ENCODE peak calls at places on chromosomes 12 and 14, in seven cellular contexts. U, E, I, Z, F, R and Q are unnamed samples.

GRCh38 chr14:87712386-87713113 is 280.4 kb downstream of the GALC start:
- DNase-seq in U (no peak), I (no peak), E (no peak), F (no peak), R (no peak), Z (no peak), Q (no peak)

GRCh38 chr14:73524493-73524892 is 12.4 kb upstream of the ACOT1 start:
- DNase-seq in F (no peak), R (peak; percentile 1), I (no peak), U (no peak), Z (no peak), E (no peak), Q (no peak)

GRCh38 chr12:52229836-52230343 is 3.2 kb upstream of the KRT7 start:
- DNase-seq in F (no peak), Z (no peak), E (no peak), U (peak; percentile 8), I (no peak), R (no peak), Q (no peak)

GRCh38 chr14:58465425-58465824 is 37.9 kb downstream of the KIAA0586 start:
- DNase-seq in R (no peak), Z (no peak), I (peak; percentile 32), U (no peak), E (no peak), F (no peak), Q (peak; percentile 58)

GRCh38 chr12:1587927-1588573 is 6.3 kb downstream of the FBXL14 start:
- DNase-seq in I (no peak), E (no peak), R (no peak), U (no peak), F (no peak), Z (no peak), Q (no peak)

GRCh38 chr12:31456562-31456961 is 130.6 kb upstream of the SINHCAF start:
- DNase-seq in F (no peak), I (no peak), E (no peak), U (no peak), R (no peak), Z (no peak), Q (no peak)

GRCh38 chr12:51388066-51388799 is 3.0 kb downstream of the GALNT6 start:
- DNase-seq in U (peak; percentile 83), I (no peak), Z (no peak), E (no peak), F (no peak), R (peak; percentile 60), Q (peak; percentile 78)

GRCh38 chr14:89201645-89202044 is 215.4 kb downstream of the FOXN3 start:
- DNase-seq in E (no peak), F (peak; percentile 20), I (no peak), R (no peak), Z (no peak), U (no peak), Q (no peak)

GRCh38 chr14:73503648-73504047 is 12.9 kb downstream of the RIOX1 start:
- DNase-seq in F (peak; percentile 27), U (no peak), R (no peak), I (no peak), Z (no peak), E (no peak), Q (no peak)

GRCh38 chr14:34299360-34299759 is 162.7 kb downstream of the SPTSSA start:
- DNase-seq in E (no peak), Z (no peak), R (no peak), I (no peak), U (no peak), F (no peak), Q (no peak)

GRCh38 chr12:95607642-95608041 is 56.4 kb upstream of the USP44 start:
- DNase-seq in E (no peak), F (no peak), Z (no peak), I (peak; percentile 18), R (no peak), U (no peak), Q (no peak)

GRCh38 chr12:110704750-110705149 is 15.8 kb upstream of the HVCN1 start:
- DNase-seq in E (peak; percentile 60), U (no peak), F (no peak), R (no peak), Z (no peak), I (peak; percentile 68), Q (peak; percentile 70)

GRCh38 chr12:14665354-14666348 is 30.7 kb downstream of the GUCY2C start:
- DNase-seq in F (no peak), U (no peak), Z (peak; percentile 51), I (no peak), E (peak; percentile 7), R (no peak), Q (no peak)

GRCh38 chr14:65456247-65456646 is 43.7 kb downstream of the FUT8 start:
- DNase-seq in U (no peak), F (no peak), I (no peak), R (no peak), Z (no peak), E (no peak), Q (no peak)

GRCh38 chr12:99911967-99912366 is 72.8 kb downstream of the ANKS1B start:
- DNase-seq in I (no peak), R (no peak), E (no peak), F (peak; percentile 36), Z (no peak), U (no peak), Q (peak; percentile 47)

GRCh38 chr12:96121271-96121711 is 72.9 kb upstream of the ELK3 start:
- DNase-seq in F (peak; percentile 17), E (no peak), R (no peak), I (no peak), U (no peak), Z (no peak), Q (no peak)

GRCh38 chr12:54658306-54659264 is 10.4 kb upstream of the DCD start:
- DNase-seq in I (peak; percentile 30), F (no peak), E (peak; percentile 60), U (peak; percentile 38), R (peak; percentile 63), Z (peak; percentile 87), Q (no peak)

GRCh38 chr12:33617218-33617617 is 177.6 kb upstream of the SYT10 start:
- DNase-seq in U (no peak), I (no peak), Z (no peak), R (no peak), F (no peak), E (no peak), Q (no peak)

GRCh38 chr12:57370696-57371095 is 60.1 kb downstream of the R3HDM2 start:
- DNase-seq in R (no peak), Z (no peak), I (no peak), U (no peak), E (no peak), F (no peak), Q (no peak)

GRCh38 chr12:101010881-101011280 is 199.2 kb downstream of the SLC5A8 start:
- DNase-seq in R (no peak), E (no peak), F (no peak), U (no peak), Z (no peak), I (no peak), Q (no peak)

GRCh38 chr12:54195736-54196347 is 7.1 kb upstream of the SMUG1 start:
- DNase-seq in R (peak; percentile 51), Z (no peak), E (no peak), F (no peak), U (peak; percentile 54), I (no peak), Q (no peak)

GRCh38 chr12:6295187-6295811 is 15.2 kb upstream of the PLEKHG6 start:
- DNase-seq in U (peak; percentile 44), F (no peak), I (peak; percentile 98), E (peak; percentile 69), Z (no peak), R (peak; percentile 48), Q (no peak)

GRCh38 chr14:85178869-85179268 is 351.1 kb upstream of the FLRT2 start:
- DNase-seq in E (no peak), Z (no peak), U (no peak), I (no peak), F (no peak), R (no peak), Q (no peak)
- TF ChIP-seq JUND in E (no peak), Z (no peak), U (no peak), I (no peak), F (no peak), R (no peak), Q (no peak)

DNA sequence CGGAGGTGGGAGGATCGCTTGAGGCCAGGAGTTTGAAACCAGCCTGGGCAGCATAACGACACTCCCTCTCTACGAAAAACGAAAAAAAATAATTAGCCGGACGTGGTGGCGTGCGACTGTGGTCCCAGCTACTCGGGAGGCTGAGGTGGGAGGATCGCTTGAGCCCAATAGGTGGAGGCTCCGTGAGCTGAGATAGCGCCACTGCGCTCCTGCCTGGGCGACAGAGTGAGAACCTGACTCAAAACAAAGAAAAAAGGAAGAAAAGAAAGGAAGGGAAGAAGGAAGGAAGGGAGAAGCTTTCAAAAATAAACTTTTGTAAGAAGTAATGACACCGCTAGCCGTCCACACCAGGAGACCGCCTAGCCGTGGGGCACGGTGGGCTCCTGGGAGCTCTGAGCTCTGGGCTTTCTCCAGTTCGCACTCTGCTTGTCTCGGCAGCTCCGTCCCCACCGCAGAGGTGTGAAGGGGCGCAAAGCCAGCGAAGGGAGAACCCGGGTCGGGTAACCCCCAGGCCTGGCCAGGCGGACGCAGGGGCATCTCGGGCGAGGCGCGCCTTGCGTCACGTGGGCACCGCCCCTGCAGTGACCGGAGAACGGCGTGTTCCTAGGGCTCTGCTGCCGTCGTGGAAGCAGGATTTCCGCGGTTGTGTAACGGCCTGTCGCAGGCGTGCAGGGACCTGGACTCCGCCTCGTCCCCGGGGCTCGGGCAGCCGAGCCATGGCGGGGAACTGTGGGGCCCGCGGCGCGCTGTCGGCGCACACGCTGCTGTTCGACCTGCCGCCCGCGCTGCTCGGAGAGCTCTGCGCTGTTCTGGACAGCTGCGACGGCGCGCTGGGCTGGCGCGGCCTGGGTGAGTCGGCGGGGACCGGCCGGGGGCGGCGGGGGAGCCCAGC is at the start of gene IRAK3:
- DNase-seq in E (no peak), F (no peak), I (no peak), U (peak; percentile 69), R (no peak), Z (peak; percentile 79), Q (no peak)
- TF ChIP-seq JUND in E (no peak), F (no peak), I (no peak), U (no peak), R (no peak), Z (no peak), Q (no peak)

DNA sequence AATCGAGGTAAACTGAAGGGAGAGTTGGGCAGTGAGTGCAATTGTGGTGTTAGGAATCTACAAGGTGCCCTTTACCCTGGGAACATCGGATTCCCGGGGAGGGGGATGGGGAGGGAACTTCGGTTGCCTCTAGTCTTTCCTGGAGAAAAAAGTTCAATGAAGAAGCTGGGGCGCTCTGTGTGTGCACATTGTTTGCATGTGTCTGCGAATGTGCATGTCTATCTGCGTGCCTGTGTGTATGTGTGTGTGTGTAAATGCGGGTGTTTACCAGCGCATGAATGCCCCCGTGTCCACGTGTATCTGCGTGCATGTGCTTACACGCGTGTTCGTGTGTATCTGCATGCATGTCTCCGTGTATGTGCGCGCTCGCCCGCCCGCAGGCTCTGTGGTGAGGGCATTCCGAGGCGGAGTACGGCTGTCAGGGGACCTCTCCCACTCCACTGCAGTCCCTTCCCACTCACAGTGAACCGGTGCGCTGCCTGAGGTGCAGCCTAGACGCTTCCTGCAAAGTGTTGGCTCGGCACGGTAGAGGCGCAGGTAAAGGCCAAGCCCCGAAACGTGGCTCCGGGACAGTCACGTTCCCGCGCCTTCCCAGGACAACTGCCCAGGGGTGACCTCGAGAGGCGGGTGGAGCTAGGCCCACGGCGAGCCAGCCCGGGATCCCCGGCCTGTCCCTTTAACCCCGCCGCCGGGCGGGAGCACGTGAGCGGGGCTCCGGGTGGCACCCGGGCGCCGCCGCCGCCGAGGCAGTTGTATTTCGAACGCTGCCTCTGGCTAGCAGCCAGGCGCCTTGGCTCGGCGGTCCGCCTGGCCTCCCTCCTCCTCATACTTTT is 586 bp upstream of the HMGA2 start:
- DNase-seq in R (no peak), I (peak; percentile 76), F (no peak), U (peak; percentile 41), Z (peak; percentile 72), E (peak; percentile 74), Q (peak; percentile 91)
- TF ChIP-seq JUND in R (no peak), I (no peak), F (no peak), U (no peak), Z (no peak), E (no peak), Q (no peak)

GRCh38 chr12:19515179-19515578 is 75.9 kb downstream of the AEBP2 start:
- DNase-seq in U (no peak), I (no peak), F (no peak), E (peak; percentile 33), Z (no peak), R (peak; percentile 46), Q (no peak)
- TF ChIP-seq JUND in U (no peak), I (no peak), F (no peak), E (peak; percentile 36), Z (no peak), R (peak; percentile 48), Q (no peak)